ENCODE peak calls at places on chromosomes 13 and 19, in six cellular contexts. A is HCT116, E is GM12878, T is HepG2, B is K562, D is H1. P is an unnamed sample.

GRCh38 chr19:48085904-48086864 is 24.4 kb downstream of the PLA2G4C start:
- DNase-seq in A (no peak), E (no peak), T (no peak), B (no peak), D (no peak), P (no peak)

GRCh38 chr13:29721766-29722165 is 126.3 kb upstream of the SLC7A1 start:
- DNase-seq in A (no peak), E (no peak), T (no peak), B (no peak), D (no peak), P (no peak)

GRCh38 chr19:57748029-57748428 is 1.4 kb downstream of the ZNF776 start:
- DNase-seq in A (no peak), E (no peak), T (no peak), B (no peak), D (no peak), P (no peak)

GRCh38 chr19:2376784-2377519 is 16.9 kb downstream of the TMPRSS9 start:
- DNase-seq in A (no peak), E (no peak), T (no peak), B (no peak), D (no peak), P (no peak)

GRCh38 chr19:56710437-56710836 is 38.9 kb upstream of the ZNF835 start:
- DNase-seq in A (no peak), E (no peak), T (no peak), B (no peak), D (no peak), P (no peak)

GRCh38 chr13:30870049-30870884 is 35.8 kb upstream of the MEDAG start:
- DNase-seq in A (peak), E (no peak), T (no peak), B (peak), D (no peak), P (no peak)

GRCh38 chr13:40313269-40314200 is 352.9 kb downstream of the FOXO1 start:
- DNase-seq in A (no peak), E (no peak), T (peak), B (no peak), D (no peak), P (no peak)

GRCh38 chr19:48283908-48284307 is 14.0 kb downstream of the ZNF114 start:
- DNase-seq in A (no peak), E (no peak), T (no peak), B (no peak), D (no peak), P (no peak)

GRCh38 chr19:29965529-29965928 is 23.5 kb downstream of the URI1 start:
- DNase-seq in A (no peak), E (no peak), T (no peak), B (no peak), D (no peak), P (no peak)

GRCh38 chr19:39104104-39104708 is 20.0 kb downstream of the ACP7 start:
- DNase-seq in A (no peak), E (no peak), T (peak), B (no peak), D (no peak), P (no peak)

GRCh38 chr19:33052352-33052972 is 12.2 kb downstream of the RHPN2 start:
- DNase-seq in A (no peak), E (no peak), T (peak), B (no peak), D (no peak), P (no peak)

GRCh38 chr19:48123907-48124675 is 13.5 kb upstream of the PLA2G4C start:
- DNase-seq in A (peak), E (no peak), T (peak), B (no peak), D (no peak), P (no peak)

GRCh38 chr19:18464646-18465045 is 26.7 kb upstream of the ISYNA1 start:
- DNase-seq in A (no peak), E (no peak), T (peak), B (no peak), D (no peak), P (no peak)

GRCh38 chr13:34358811-34359513 is 541.0 kb downstream of the RFC3 start:
- DNase-seq in A (no peak), E (no peak), T (no peak), B (no peak), D (no peak), P (no peak)

GRCh38 chr13:90594694-90595093 is 752.8 kb upstream of the MIR17HG start:
- DNase-seq in A (no peak), E (no peak), T (no peak), B (no peak), D (no peak), P (no peak)

GRCh38 chr13:85798999-85799646 is at the start of gene SLITRK6:
- DNase-seq in A (peak), E (no peak), T (no peak), B (no peak), D (peak), P (peak)

GRCh38 chr13:106426909-106427308 is 108.6 kb downstream of the EFNB2 start:
- DNase-seq in A (no peak), E (no peak), T (no peak), B (no peak), D (no peak), P (no peak)

GRCh38 chr19:33794578-33795369 is 1.9 kb upstream of the KCTD15 start:
- DNase-seq in A (no peak), E (no peak), T (no peak), B (no peak), D (no peak), P (no peak)

GRCh38 chr19:47826800-47827199 is 5.1 kb downstream of the CRX start:
- DNase-seq in A (no peak), E (no peak), T (no peak), B (no peak), D (no peak), P (no peak)

GRCh38 chr13:72920097-72920496 is 138.2 kb downstream of the PIBF1 start:
- DNase-seq in A (no peak), E (no peak), T (no peak), B (no peak), D (no peak), P (no peak)

GRCh38 chr13:43905435-43906031 is 25.8 kb downstream of the LACC1 start:
- DNase-seq in A (peak), E (no peak), T (peak), B (peak), D (no peak), P (peak)

GRCh38 chr19:11142528-11143171 is 12.9 kb downstream of the SPC24 start:
- DNase-seq in A (peak), E (no peak), T (peak), B (peak), D (no peak), P (peak)

GRCh38 chr19:10888421-10888866 is 17.1 kb downstream of the CARM1 start:
- DNase-seq in A (no peak), E (no peak), T (no peak), B (no peak), D (peak), P (peak)

GRCh38 chr13:51501592-51502205 is 48.9 kb upstream of the INTS6 start:
- DNase-seq in A (no peak), E (no peak), T (no peak), B (no peak), D (no peak), P (no peak)

GRCh38 chr19:35908977-35909683 is 1.0 kb upstream of the TYROBP start:
- DNase-seq in A (no peak), E (no peak), T (no peak), B (peak), D (no peak), P (no peak)
- H3K9ac ChIP-seq in A (no peak), E (peak), T (no peak), B (peak), D (no peak), P (no peak)

GRCh38 chr19:41355802-41356201 is 2.1 kb upstream of the TGFB1 start:
- DNase-seq in A (no peak), E (no peak), T (no peak), B (no peak), D (no peak), P (no peak)
- TF ChIP-seq ZNF274 in A (no peak), E (no peak), T (no peak), B (no peak), D (no peak), P (no peak)

DNA sequence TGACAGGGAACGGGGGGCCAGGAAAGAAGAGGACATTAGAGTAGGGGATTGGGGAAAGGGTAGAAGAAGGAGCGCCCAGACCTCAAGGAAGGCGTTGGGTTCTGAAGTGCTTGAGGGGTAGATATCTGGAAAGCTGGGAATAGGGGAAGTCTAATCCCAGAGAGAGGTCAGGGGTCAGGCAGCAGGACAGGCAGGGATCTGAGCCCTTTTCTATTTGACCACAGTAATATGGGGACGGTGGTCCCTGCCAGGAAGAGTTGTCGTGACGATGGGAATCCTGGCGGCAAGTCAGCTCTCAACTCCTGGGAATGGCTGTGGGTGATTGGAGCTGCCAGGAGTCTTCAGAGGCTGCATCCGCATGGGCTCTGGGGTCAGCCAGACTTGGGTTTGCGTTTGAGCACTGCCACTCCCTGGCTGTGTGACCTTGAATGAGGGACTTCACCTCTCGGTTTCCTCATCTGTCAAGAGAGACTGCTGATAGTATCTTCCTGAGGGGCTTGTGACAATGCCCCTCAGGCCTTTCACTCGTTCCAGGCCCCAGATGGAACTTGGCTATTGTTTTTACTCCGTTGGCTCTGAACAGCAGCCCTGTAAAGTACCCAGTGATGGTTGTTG is 1.3 kb downstream of the AP2A1 start:
- DNase-seq in A (no peak), E (no peak), T (no peak), B (no peak), D (no peak), P (no peak)
- H3K9ac ChIP-seq in A (peak), E (peak), T (peak), B (peak), D (no peak), P (peak)

GRCh38 chr19:52237197-52237596 is 32.2 kb upstream of the ZNF766 start:
- DNase-seq in A (no peak), E (no peak), T (no peak), B (no peak), D (no peak), P (no peak)
- TF ChIP-seq ZNF274 in A (no peak), E (no peak), T (no peak), B (no peak), D (no peak), P (no peak)

GRCh38 chr19:31141301-31141700 is 207.9 kb downstream of the TSHZ3 start:
- DNase-seq in A (no peak), E (no peak), T (no peak), B (no peak), D (no peak), P (no peak)

GRCh38 chr19:31135841-31136240 is 213.4 kb downstream of the TSHZ3 start:
- DNase-seq in A (no peak), E (no peak), T (no peak), B (no peak), D (no peak), P (no peak)

GRCh38 chr19:31139871-31140505 is 209.2 kb downstream of the TSHZ3 start:
- DNase-seq in A (no peak), E (no peak), T (no peak), B (no peak), D (no peak), P (no peak)

GRCh38 chr19:31140717-31141116 is 208.5 kb downstream of the TSHZ3 start:
- DNase-seq in A (no peak), E (no peak), T (no peak), B (no peak), D (no peak), P (no peak)

DNA sequence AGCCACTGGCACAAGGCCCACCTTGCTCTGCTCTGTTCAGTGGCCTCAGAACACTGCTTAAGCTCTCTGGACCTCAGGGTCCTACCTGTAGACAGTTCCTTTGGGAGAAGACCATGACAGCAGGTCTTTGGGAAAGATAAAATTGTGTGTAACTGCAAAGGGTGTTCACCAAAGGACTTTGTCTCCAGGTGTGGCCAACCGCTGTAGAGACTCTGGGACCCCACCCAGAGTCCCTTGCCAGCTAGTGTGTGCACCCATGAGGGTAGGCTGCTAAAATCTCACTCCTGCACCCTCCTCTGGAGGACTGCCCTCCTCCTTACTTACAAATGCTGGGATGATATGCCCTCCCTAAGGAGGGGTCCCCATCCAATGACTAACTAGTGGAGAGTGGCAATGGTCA is 211.2 kb downstream of the TSHZ3 start:
- DNase-seq in A (no peak), E (no peak), T (no peak), B (no peak), D (no peak), P (no peak)
- H3K9ac ChIP-seq in A (no peak), E (no peak), T (no peak), B (no peak), D (no peak), P (no peak)

GRCh38 chr13:95704510-95704909 is 27.6 kb downstream of the DNAJC3 start:
- DNase-seq in A (no peak), E (no peak), T (no peak), B (peak), D (no peak), P (no peak)
- TF ChIP-seq ZNF274 in A (no peak), E (no peak), T (no peak), B (no peak), D (no peak), P (no peak)